ENCODE peak calls at places on chromosome 15, in four cellular contexts. O, T, W and J are unnamed samples.

GRCh38 chr15:47473857-47474256 is 243.4 kb upstream of the SEMA6D start:
- DNase-seq in O (no peak), T (peak), W (peak), J (peak)

GRCh38 chr15:62244762-62245161 is 79.7 kb upstream of the C2CD4B start:
- DNase-seq in O (no peak), T (no peak), W (no peak), J (no peak)

GRCh38 chr15:53837263-53837662 is 77.8 kb upstream of the WDR72 start:
- DNase-seq in O (peak), T (no peak), W (no peak), J (peak)

GRCh38 chr15:26892678-26893077 is 25.8 kb downstream of the GABRA5 start:
- DNase-seq in O (no peak), T (no peak), W (no peak), J (no peak)

GRCh38 chr15:19973718-19974117 is 567.9 kb downstream of the GOLGA6L6 start:
- DNase-seq in O (no peak), T (no peak), W (no peak), J (no peak)

GRCh38 chr15:38864827-38865604 is 300.4 kb upstream of the RASGRP1 start:
- DNase-seq in O (no peak), T (no peak), W (no peak), J (peak)

GRCh38 chr15:67799801-67800205 is 25.5 kb upstream of the SKOR1 start:
- DNase-seq in O (no peak), T (peak), W (no peak), J (no peak)

GRCh38 chr15:65115086-65115485 is at the start of gene UBAP1L:
- DNase-seq in O (no peak), T (no peak), W (no peak), J (no peak)

GRCh38 chr15:70835415-70835814 is 18.5 kb downstream of the LARP6 start:
- DNase-seq in O (no peak), T (no peak), W (no peak), J (no peak)

GRCh38 chr15:25527118-25527517 is 88.3 kb upstream of the UBE3A start:
- DNase-seq in O (no peak), T (no peak), W (no peak), J (no peak)

GRCh38 chr15:87924433-87924832 is 332.1 kb downstream of the NTRK3 start:
- DNase-seq in O (no peak), T (no peak), W (no peak), J (no peak)

GRCh38 chr15:50543556-50543955 is 2.9 kb downstream of the USP50 start:
- DNase-seq in O (no peak), T (no peak), W (no peak), J (no peak)

GRCh38 chr15:78265752-78266224 is 1.4 kb downstream of the DNAJA4 start:
- DNase-seq in O (no peak), T (peak), W (no peak), J (no peak)

GRCh38 chr15:96330064-96330449 is 443 bp upstream of the NR2F2 start:
- DNase-seq in O (peak), T (peak), W (no peak), J (peak)

GRCh38 chr15:47620960-47621681 is 96.2 kb upstream of the SEMA6D start:
- DNase-seq in O (peak), T (no peak), W (no peak), J (peak)

GRCh38 chr15:34783471-34783870 is 11.9 kb downstream of the ACTC1 start:
- DNase-seq in O (no peak), T (no peak), W (no peak), J (no peak)

GRCh38 chr15:25710184-25710583 is 152.9 kb downstream of the ATP10A start:
- DNase-seq in O (no peak), T (no peak), W (no peak), J (peak)

GRCh38 chr15:70633394-70633793 is 130.0 kb downstream of the UACA start:
- DNase-seq in O (no peak), T (no peak), W (no peak), J (no peak)

GRCh38 chr15:55279746-55280351 is 9.8 kb downstream of the RAB27A start:
- DNase-seq in O (no peak), T (peak), W (no peak), J (no peak)

GRCh38 chr15:29674661-29675533 is 147.4 kb downstream of the TJP1 start:
- DNase-seq in O (peak), T (peak), W (no peak), J (peak)

GRCh38 chr15:90029024-90029423 is 27.9 kb downstream of the ZNF710 start:
- DNase-seq in O (peak), T (no peak), W (no peak), J (no peak)

GRCh38 chr15:28098766-28099554 is at the start of gene OCA2:
- DNase-seq in O (peak), T (no peak), W (no peak), J (peak)

GRCh38 chr15:40069178-40070165 is 30.5 kb upstream of the SRP14 start:
- DNase-seq in O (peak), T (peak), W (peak), J (peak)

GRCh38 chr15:70799667-70800450 is 36.5 kb upstream of the UACA start:
- DNase-seq in O (no peak), T (peak), W (no peak), J (no peak)

GRCh38 chr15:78915341-78916087 is 29.3 kb downstream of the CTSH start:
- DNase-seq in O (no peak), T (no peak), W (no peak), J (peak)

GRCh38 chr15:64096486-64097431 is 977 bp downstream of the SNX1 start:
- DNase-seq in O (peak), T (peak), W (no peak), J (no peak)

GRCh38 chr15:64004582-64004981 is 41.7 kb downstream of the DAPK2 start:
- DNase-seq in O (peak), T (no peak), W (no peak), J (peak)

GRCh38 chr15:33111051-33111451 is 83.5 kb downstream of the FMN1 start:
- DNase-seq in O (no peak), T (peak), W (no peak), J (no peak)